ENCODE peak calls at places on chromosomes 7 and 10, in six cellular contexts. One of them, this sample, is unnamed. For H3K27me3, the result is how much of the 10 kb centered on the place peaks cover.

GRCh38 chr7:97513326-97513725 is 218.6 kb upstream of the TAC1 start:
- DNase-seq in H1: no peak
- DNase-seq in SK-N-SH: no peak
- DNase-seq in GM12878: no peak
- DNase-seq in K562: no peak
- DNase-seq in HepG2: no peak
- DNase-seq in this sample: no peak

GRCh38 chr10:116722736-116723427 is 19.5 kb downstream of the HSPA12A start:
- DNase-seq in H1: no peak
- DNase-seq in SK-N-SH: peak
- DNase-seq in GM12878: no peak
- DNase-seq in K562: no peak
- DNase-seq in HepG2: no peak
- DNase-seq in this sample: no peak

GRCh38 chr10:49171326-49172140 is 16.7 kb downstream of the TMEM273 start:
- DNase-seq in H1: no peak
- DNase-seq in SK-N-SH: no peak
- DNase-seq in GM12878: no peak
- DNase-seq in K562: no peak
- DNase-seq in HepG2: no peak
- DNase-seq in this sample: no peak

GRCh38 chr7:2255145-2256139 is 13.4 kb downstream of the NUDT1 start:
- DNase-seq in H1: no peak
- DNase-seq in SK-N-SH: peak
- DNase-seq in GM12878: no peak
- DNase-seq in K562: no peak
- DNase-seq in HepG2: no peak
- DNase-seq in this sample: no peak

GRCh38 chr10:95434583-95434982 is 126.6 kb downstream of the SORBS1 start:
- DNase-seq in H1: no peak
- DNase-seq in SK-N-SH: no peak
- DNase-seq in GM12878: no peak
- DNase-seq in K562: no peak
- DNase-seq in HepG2: no peak
- DNase-seq in this sample: no peak

GRCh38 chr7:24958399-24958798 is 21.6 kb downstream of the OSBPL3 start:
- DNase-seq in H1: no peak
- DNase-seq in SK-N-SH: no peak
- DNase-seq in GM12878: no peak
- DNase-seq in K562: no peak
- DNase-seq in HepG2: no peak
- DNase-seq in this sample: no peak

GRCh38 chr10:109027534-109028185 is 895.7 kb downstream of the XPNPEP1 start:
- DNase-seq in H1: no peak
- DNase-seq in SK-N-SH: no peak
- DNase-seq in GM12878: no peak
- DNase-seq in K562: no peak
- DNase-seq in HepG2: no peak
- DNase-seq in this sample: no peak

GRCh38 chr10:114708717-114709352 is 50.8 kb upstream of the ABLIM1 start:
- DNase-seq in H1: no peak
- DNase-seq in SK-N-SH: no peak
- DNase-seq in GM12878: no peak
- DNase-seq in K562: no peak
- DNase-seq in HepG2: peak
- DNase-seq in this sample: no peak

GRCh38 chr7:100806276-100806675 is 21.0 kb downstream of the EPHB4 start:
- DNase-seq in H1: no peak
- DNase-seq in SK-N-SH: no peak
- DNase-seq in GM12878: no peak
- DNase-seq in K562: no peak
- DNase-seq in HepG2: no peak
- DNase-seq in this sample: no peak

GRCh38 chr7:120998525-120998924 is 10.0 kb downstream of the CPED1 start:
- DNase-seq in H1: no peak
- DNase-seq in SK-N-SH: no peak
- DNase-seq in GM12878: no peak
- DNase-seq in K562: no peak
- DNase-seq in HepG2: no peak
- DNase-seq in this sample: no peak

GRCh38 chr7:21092923-21093702 is 306.4 kb upstream of the SP8 start:
- DNase-seq in H1: no peak
- DNase-seq in SK-N-SH: no peak
- DNase-seq in GM12878: no peak
- DNase-seq in K562: no peak
- DNase-seq in HepG2: no peak
- DNase-seq in this sample: peak

GRCh38 chr10:78298835-78299234 is 265.2 kb downstream of the RPS24 start:
- DNase-seq in H1: no peak
- DNase-seq in SK-N-SH: no peak
- DNase-seq in GM12878: no peak
- DNase-seq in K562: no peak
- DNase-seq in HepG2: no peak
- DNase-seq in this sample: no peak

GRCh38 chr7:69318794-69319193 is 279.5 kb upstream of the AUTS2 start:
- DNase-seq in H1: no peak
- DNase-seq in SK-N-SH: peak
- DNase-seq in GM12878: no peak
- DNase-seq in K562: no peak
- DNase-seq in HepG2: no peak
- DNase-seq in this sample: no peak
- TF ChIP-seq EP300 in H1: no peak
- TF ChIP-seq EP300 in SK-N-SH: no peak
- TF ChIP-seq EP300 in GM12878: no peak
- TF ChIP-seq EP300 in K562: no peak
- TF ChIP-seq EP300 in HepG2: no peak
- TF ChIP-seq EP300 in this sample: no peak

DNA sequence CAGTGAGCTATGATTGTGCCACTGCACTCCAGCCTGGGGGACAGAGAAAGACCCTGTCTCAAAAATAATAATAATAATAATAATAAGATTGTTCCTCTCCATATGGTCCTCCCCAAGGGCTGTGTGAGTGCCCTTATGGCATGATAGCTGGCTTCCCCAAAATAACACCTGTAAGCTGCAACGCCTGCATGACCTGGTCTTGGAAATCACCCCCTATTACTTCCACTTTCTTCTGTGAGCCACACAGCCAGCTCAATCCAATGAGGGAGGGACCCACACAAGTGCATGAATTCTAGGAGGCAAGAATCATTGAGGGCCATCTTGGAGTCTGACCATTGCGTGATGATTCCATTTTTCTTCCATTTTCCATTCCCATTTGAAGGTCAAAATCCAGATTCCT is 82.7 kb upstream of the CALN1 start:
- DNase-seq in H1: no peak
- DNase-seq in SK-N-SH: no peak
- DNase-seq in GM12878: no peak
- DNase-seq in K562: no peak
- DNase-seq in HepG2: no peak
- DNase-seq in this sample: no peak
- H3K27me3 ChIP-seq in H1: under half
- H3K27me3 ChIP-seq in SK-N-SH: under half
- H3K27me3 ChIP-seq in GM12878: under half
- H3K27me3 ChIP-seq in K562: under half
- H3K27me3 ChIP-seq in HepG2: under half
- H3K27me3 ChIP-seq in this sample: under half

DNA sequence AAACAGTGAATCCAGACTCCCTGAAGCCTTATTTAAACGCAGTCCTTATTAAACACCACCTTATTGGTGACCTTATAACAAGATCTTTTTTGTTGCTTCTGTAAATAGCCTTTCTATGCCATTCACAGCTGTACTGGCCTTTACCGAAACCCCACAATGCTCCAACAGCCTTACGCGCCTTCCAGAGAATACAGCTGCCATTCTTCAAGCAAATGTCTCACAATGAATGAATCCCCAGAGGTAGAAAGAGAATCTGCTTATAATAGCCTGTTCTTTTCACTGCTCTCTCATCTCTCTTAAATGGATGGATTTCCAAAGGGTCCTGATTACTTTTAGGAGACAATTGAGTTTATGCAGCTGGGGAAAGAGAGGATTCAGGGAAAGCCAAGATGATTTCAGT is 183.0 kb upstream of the PDE1C start:
- DNase-seq in H1: no peak
- DNase-seq in SK-N-SH: no peak
- DNase-seq in GM12878: no peak
- DNase-seq in K562: no peak
- DNase-seq in HepG2: no peak
- DNase-seq in this sample: no peak
- TF ChIP-seq POLR2AphosphoS5 in H1: no peak
- TF ChIP-seq POLR2AphosphoS5 in SK-N-SH: no peak
- TF ChIP-seq POLR2AphosphoS5 in GM12878: no peak
- TF ChIP-seq POLR2AphosphoS5 in K562: no peak
- TF ChIP-seq POLR2AphosphoS5 in HepG2: no peak
- TF ChIP-seq POLR2AphosphoS5 in this sample: no peak

DNA sequence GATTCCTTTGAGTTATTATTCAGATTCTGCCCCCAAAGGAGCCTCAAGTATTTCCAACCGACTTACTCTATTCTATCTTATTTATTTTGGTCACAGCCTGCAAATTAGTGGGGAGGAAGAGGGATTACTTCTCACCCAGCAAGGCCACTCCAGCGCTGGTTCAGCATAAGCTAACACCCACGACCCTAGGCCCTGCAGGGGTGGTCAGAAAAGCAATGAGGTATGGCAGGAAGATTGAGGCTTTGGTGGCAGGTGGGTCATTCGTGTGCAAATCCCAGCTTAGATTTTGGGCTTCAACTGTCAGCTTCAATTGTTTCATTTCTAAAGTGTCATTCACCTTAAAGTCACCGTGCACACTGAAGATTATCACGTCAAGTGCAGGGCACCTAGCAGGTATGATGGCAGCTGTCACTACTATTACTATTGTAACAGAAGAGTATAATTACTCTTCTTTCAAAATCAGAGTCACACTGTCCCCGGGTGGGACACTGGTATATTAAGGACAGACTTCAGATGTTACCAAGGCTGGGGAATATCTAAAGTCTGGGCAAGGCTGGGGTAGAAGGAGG is 48.8 kb upstream of the OPTN start:
- DNase-seq in H1: no peak
- DNase-seq in SK-N-SH: no peak
- DNase-seq in GM12878: no peak
- DNase-seq in K562: no peak
- DNase-seq in HepG2: no peak
- DNase-seq in this sample: no peak
- TF ChIP-seq EP300 in H1: no peak
- TF ChIP-seq EP300 in SK-N-SH: no peak
- TF ChIP-seq EP300 in GM12878: no peak
- TF ChIP-seq EP300 in K562: no peak
- TF ChIP-seq EP300 in HepG2: no peak
- TF ChIP-seq EP300 in this sample: no peak

GRCh38 chr7:107668296-107668695 is 7.7 kb downstream of the SLC26A4 start:
- DNase-seq in H1: no peak
- DNase-seq in SK-N-SH: no peak
- DNase-seq in GM12878: no peak
- DNase-seq in K562: no peak
- DNase-seq in HepG2: no peak
- DNase-seq in this sample: no peak

GRCh38 chr7:107661865-107662379 is 1.3 kb downstream of the SLC26A4 start:
- DNase-seq in H1: no peak
- DNase-seq in SK-N-SH: no peak
- DNase-seq in GM12878: no peak
- DNase-seq in K562: no peak
- DNase-seq in HepG2: no peak
- DNase-seq in this sample: no peak

GRCh38 chr7:107667341-107667740 is 6.7 kb downstream of the SLC26A4 start:
- DNase-seq in H1: no peak
- DNase-seq in SK-N-SH: no peak
- DNase-seq in GM12878: no peak
- DNase-seq in K562: no peak
- DNase-seq in HepG2: no peak
- DNase-seq in this sample: no peak

GRCh38 chr7:107663196-107663595 is 2.6 kb downstream of the SLC26A4 start:
- DNase-seq in H1: no peak
- DNase-seq in SK-N-SH: no peak
- DNase-seq in GM12878: no peak
- DNase-seq in K562: no peak
- DNase-seq in HepG2: no peak
- DNase-seq in this sample: no peak

GRCh38 chr7:107666804-107667203 is 6.2 kb downstream of the SLC26A4 start:
- DNase-seq in H1: no peak
- DNase-seq in SK-N-SH: no peak
- DNase-seq in GM12878: no peak
- DNase-seq in K562: no peak
- DNase-seq in HepG2: no peak
- DNase-seq in this sample: no peak
- H3K27me3 ChIP-seq in H1: under half
- H3K27me3 ChIP-seq in SK-N-SH: under half
- H3K27me3 ChIP-seq in GM12878: under half
- H3K27me3 ChIP-seq in K562: under half
- H3K27me3 ChIP-seq in HepG2: under half
- H3K27me3 ChIP-seq in this sample: under half

GRCh38 chr7:618539-619355 is 99.1 kb upstream of the PDGFA start:
- DNase-seq in H1: no peak
- DNase-seq in SK-N-SH: no peak
- DNase-seq in GM12878: no peak
- DNase-seq in K562: no peak
- DNase-seq in HepG2: peak
- DNase-seq in this sample: peak
- TF ChIP-seq POLR2AphosphoS5 in H1: no peak
- TF ChIP-seq POLR2AphosphoS5 in SK-N-SH: no peak
- TF ChIP-seq POLR2AphosphoS5 in GM12878: no peak
- TF ChIP-seq POLR2AphosphoS5 in K562: no peak
- TF ChIP-seq POLR2AphosphoS5 in HepG2: no peak
- TF ChIP-seq POLR2AphosphoS5 in this sample: peak

This sample was measured in transverse colon.